ENCODE peak calls at places on chromosomes 6 and 20, in six cellular contexts. Y, A, H, C, D and Q are unnamed samples.

GRCh38 chr6:136669299-136669699 is 119.1 kb upstream of the MAP7 start:
- DNase-seq in C (peak; percentile 74), H (no peak), D (no peak), Y (no peak), A (no peak), Q (no peak)

GRCh38 chr20:58028123-58028522 is 200.3 kb downstream of the ANKRD60 start:
- DNase-seq in H (peak; percentile 70), D (no peak), Y (peak; percentile 68), C (no peak), A (no peak), Q (peak; percentile 68)

GRCh38 chr6:88631830-88632229 is 331.6 kb downstream of the RNGTT start:
- DNase-seq in D (no peak), H (no peak), C (no peak), Y (no peak), A (no peak), Q (no peak)

GRCh38 chr6:32060966-32061655 is 22.9 kb downstream of the CYP21A2 start:
- DNase-seq in D (no peak), H (no peak), C (no peak), Y (no peak), A (no peak), Q (no peak)

GRCh38 chr6:96246563-96246962 is 230.8 kb downstream of the FUT9 start:
- DNase-seq in C (no peak), Y (no peak), A (no peak), D (no peak), H (no peak), Q (no peak)

GRCh38 chr6:4853782-4854511 is 77.7 kb downstream of the CDYL start:
- DNase-seq in Y (no peak), A (no peak), C (no peak), H (no peak), D (no peak), Q (no peak)

GRCh38 chr6:69894578-69895347 is 28.4 kb downstream of the COL19A1 start:
- DNase-seq in Y (no peak), H (no peak), A (no peak), D (no peak), C (peak; percentile 76), Q (no peak)

GRCh38 chr6:125165256-125165655 is 11.7 kb downstream of the TPD52L1 start:
- DNase-seq in D (no peak), Y (no peak), C (peak; percentile 30), H (no peak), A (no peak), Q (no peak)

GRCh38 chr6:130906736-130907381 is 79.7 kb downstream of the SMLR1 start:
- DNase-seq in A (no peak), Y (no peak), C (peak; percentile 87), D (no peak), H (no peak), Q (no peak)

GRCh38 chr6:514396-514973 is 122.9 kb downstream of the IRF4 start:
- DNase-seq in C (no peak), H (peak; percentile 47), D (no peak), Y (peak; percentile 60), A (no peak), Q (no peak)

GRCh38 chr6:134741193-134741521 is 208.7 kb downstream of the ALDH8A1 start:
- DNase-seq in A (no peak), H (peak; percentile 36), D (no peak), Y (peak; percentile 52), C (no peak), Q (no peak)

GRCh38 chr20:23420943-23421925 is at the start of gene NAPB:
- DNase-seq in Y (peak; percentile 97), C (peak; percentile 86), A (peak; percentile 96), H (peak; percentile 95), D (peak; percentile 95), Q (peak; percentile 92)
- TF ChIP-seq CTCF in Y (no peak), C (peak; percentile 60), A (peak; percentile 40), H (no peak), D (peak; percentile 93), Q (no peak)

DNA sequence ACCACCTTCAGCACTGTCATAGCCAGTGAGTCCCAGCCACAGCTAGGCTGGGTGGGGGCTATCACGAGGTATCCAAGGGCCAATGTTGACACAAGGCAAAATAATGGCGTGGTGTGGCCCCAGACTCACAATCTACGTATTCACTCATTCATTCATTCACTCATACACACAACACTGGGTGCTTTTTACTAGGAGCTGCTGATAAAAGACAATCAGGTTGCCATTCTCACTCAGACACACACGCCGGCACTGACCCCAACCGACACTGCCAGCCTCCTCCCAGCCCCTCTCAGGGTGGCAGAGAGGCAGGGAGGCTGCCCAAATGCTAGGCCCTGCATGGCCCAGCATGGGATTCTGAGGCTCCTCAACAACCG is 1.5 kb upstream of the C20orf144 start:
- DNase-seq in C (no peak), H (no peak), D (no peak), Y (no peak), A (no peak), Q (no peak)
- TF ChIP-seq CTCF in C (no peak), H (no peak), D (no peak), Y (no peak), A (no peak), Q (no peak)

GRCh38 chr20:41619360-41620115 is 1.4 kb upstream of the CHD6 start:
- DNase-seq in A (no peak), D (no peak), C (peak; percentile 46), Y (no peak), H (no peak), Q (no peak)
- TF ChIP-seq CTCF in A (no peak), D (no peak), C (no peak), Y (peak; percentile 29), H (no peak), Q (no peak)

GRCh38 chr20:13298692-13299373 is 77.8 kb downstream of the ISM1 start:
- DNase-seq in D (no peak), A (peak; percentile 26), H (no peak), Y (no peak), C (no peak), Q (no peak)

GRCh38 chr20:13296070-13296469 is 75.0 kb downstream of the ISM1 start:
- DNase-seq in C (no peak), D (no peak), Y (no peak), A (peak; percentile 16), H (no peak), Q (no peak)

GRCh38 chr20:13301596-13301995 is 80.5 kb downstream of the ISM1 start:
- DNase-seq in D (no peak), H (no peak), Y (no peak), A (no peak), C (no peak), Q (no peak)

GRCh38 chr20:13297105-13297899 is 76.2 kb downstream of the ISM1 start:
- DNase-seq in C (no peak), Y (no peak), A (peak; percentile 14), H (no peak), D (no peak), Q (no peak)

DNA sequence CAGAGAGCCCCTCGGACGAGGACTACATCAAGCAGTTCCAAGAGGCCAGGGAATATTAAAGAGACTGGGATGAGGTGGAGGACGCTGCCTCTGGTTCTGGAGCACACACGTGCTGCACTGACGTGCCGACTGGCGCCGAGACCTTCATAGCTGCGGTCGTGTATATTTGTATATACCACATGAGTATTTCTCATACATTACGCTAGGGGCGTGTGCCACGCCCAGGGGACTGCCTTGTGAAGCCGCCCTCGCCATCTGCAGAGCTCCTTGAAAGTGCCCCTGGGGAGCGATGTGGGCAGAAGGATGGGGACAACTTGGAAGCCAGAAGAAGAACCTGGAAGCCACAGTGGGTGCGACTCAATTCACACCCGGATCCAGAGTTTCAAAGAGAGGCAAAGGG is 78.3 kb downstream of the ISM1 start:
- DNase-seq in D (no peak), H (no peak), C (no peak), A (no peak), Y (no peak), Q (no peak)
- TF ChIP-seq CTCF in D (no peak), H (no peak), C (no peak), A (no peak), Y (no peak), Q (no peak)

DNA sequence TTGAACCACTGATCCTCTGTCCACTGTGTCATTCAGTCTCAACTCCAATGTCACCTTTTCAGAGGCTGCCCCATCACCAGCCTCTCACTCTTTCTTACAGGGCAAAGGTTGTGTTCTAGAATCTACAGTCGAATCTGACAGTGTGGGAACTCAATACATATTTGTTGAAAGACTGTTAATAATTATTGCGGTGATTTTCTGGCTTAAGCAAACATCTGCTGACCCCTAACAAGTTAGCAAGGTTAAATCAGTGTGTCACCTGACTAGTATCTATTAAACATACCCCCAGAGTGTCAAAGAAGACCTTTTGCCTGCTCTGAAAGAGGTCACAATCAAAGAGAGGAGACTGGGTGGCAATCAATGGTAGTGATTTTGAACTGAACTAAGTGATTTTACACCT is 41.9 kb downstream of the ELOVL2 start:
- DNase-seq in D (no peak), C (no peak), A (no peak), Y (no peak), H (no peak), Q (no peak)
- TF ChIP-seq CTCF in D (no peak), C (no peak), A (no peak), Y (no peak), H (no peak), Q (no peak)

GRCh38 chr6:34514112-34514511 is 42.0 kb downstream of the SPDEF start:
- DNase-seq in C (no peak), A (no peak), Y (no peak), H (no peak), D (no peak), Q (no peak)

GRCh38 chr6:34513628-34514027 is 42.5 kb downstream of the SPDEF start:
- DNase-seq in A (no peak), H (no peak), Y (no peak), C (no peak), D (no peak), Q (no peak)

GRCh38 chr6:34515473-34516387 is 40.4 kb downstream of the SPDEF start:
- DNase-seq in Y (no peak), A (no peak), C (no peak), D (peak; percentile 3), H (peak; percentile 9), Q (no peak)

GRCh38 chr6:34516391-34517324 is 39.5 kb downstream of the SPDEF start:
- DNase-seq in H (peak; percentile 10), A (no peak), Y (no peak), D (no peak), C (no peak), Q (no peak)

GRCh38 chr6:34514593-34515472 is 41.3 kb downstream of the SPDEF start:
- DNase-seq in Y (peak; percentile 84), C (peak; percentile 28), D (peak; percentile 31), H (peak; percentile 58), A (no peak), Q (no peak)
- TF ChIP-seq CTCF in Y (no peak), C (no peak), D (no peak), H (no peak), A (no peak), Q (no peak)